ENCODE peak calls at places on chromosomes 4 and X, in five cellular contexts. One of them, this sample, is unnamed.

GRCh38 chr4:155591784-155592567 is 74.7 kb upstream of the GUCY1A1 start:
- DNase-seq in GM23248: no peak
- DNase-seq in OCI-LY7: no peak
- DNase-seq in neural progenitor cell: no peak
- DNase-seq in SK-N-SH: no peak
- DNase-seq in this sample: no peak

GRCh38 chr4:53863163-53863562 is 201.2 kb downstream of the CHIC2 start:
- DNase-seq in SK-N-SH: no peak
- DNase-seq in neural progenitor cell: no peak
- DNase-seq in GM23248: peak; percentile 19
- DNase-seq in OCI-LY7: no peak
- DNase-seq in this sample: no peak

GRCh38 chr4:95095352-95095974 is 337.7 kb downstream of the BMPR1B start:
- DNase-seq in SK-N-SH: peak; percentile 30
- DNase-seq in OCI-LY7: peak; percentile 41
- DNase-seq in GM23248: peak; percentile 75
- DNase-seq in neural progenitor cell: peak; percentile 44
- DNase-seq in this sample: peak; percentile 44

GRCh38 chrX:33171071-33171470 is 40.3 kb downstream of the DMD start:
- DNase-seq in SK-N-SH: no peak
- DNase-seq in GM23248: no peak
- DNase-seq in neural progenitor cell: no peak
- DNase-seq in OCI-LY7: peak; percentile 87
- DNase-seq in this sample: no peak

GRCh38 chrX:82092307-82092706 is 890.4 kb downstream of the SH3BGRL start:
- DNase-seq in GM23248: no peak
- DNase-seq in neural progenitor cell: no peak
- DNase-seq in SK-N-SH: no peak
- DNase-seq in OCI-LY7: no peak
- DNase-seq in this sample: no peak

GRCh38 chr4:11130195-11130975 is 298.3 kb downstream of the HS3ST1 start:
- DNase-seq in SK-N-SH: no peak
- DNase-seq in neural progenitor cell: no peak
- DNase-seq in OCI-LY7: no peak
- DNase-seq in GM23248: peak; percentile 8
- DNase-seq in this sample: no peak

GRCh38 chr4:109434007-109434792 is 585 bp downstream of the SEC24B start:
- DNase-seq in GM23248: peak; percentile 66
- DNase-seq in OCI-LY7: peak; percentile 33
- DNase-seq in neural progenitor cell: peak; percentile 59
- DNase-seq in SK-N-SH: peak; percentile 64
- DNase-seq in this sample: peak; percentile 50

GRCh38 chrX:123077671-123078070 is 106.4 kb upstream of the GRIA3 start:
- DNase-seq in neural progenitor cell: no peak
- DNase-seq in SK-N-SH: no peak
- DNase-seq in OCI-LY7: no peak
- DNase-seq in GM23248: no peak
- DNase-seq in this sample: no peak

GRCh38 chrX:53284684-53285447 is 3.5 kb upstream of the IQSEC2 start:
- DNase-seq in GM23248: peak; percentile 61
- DNase-seq in SK-N-SH: peak; percentile 83
- DNase-seq in OCI-LY7: peak; percentile 39
- DNase-seq in neural progenitor cell: peak; percentile 71
- DNase-seq in this sample: peak; percentile 68

GRCh38 chrX:136130931-136131843 is 16.1 kb upstream of the FHL1 start:
- DNase-seq in GM23248: peak; percentile 75
- DNase-seq in neural progenitor cell: no peak
- DNase-seq in SK-N-SH: no peak
- DNase-seq in OCI-LY7: peak; percentile 14
- DNase-seq in this sample: no peak

GRCh38 chr4:89482248-89482647 is 174.6 kb upstream of the GPRIN3 start:
- DNase-seq in neural progenitor cell: peak; percentile 61
- DNase-seq in GM23248: peak; percentile 24
- DNase-seq in SK-N-SH: peak; percentile 61
- DNase-seq in OCI-LY7: peak; percentile 31
- DNase-seq in this sample: peak; percentile 70

GRCh38 chr4:37895271-37895670 is 4.4 kb downstream of the TBC1D1 start:
- DNase-seq in OCI-LY7: no peak
- DNase-seq in neural progenitor cell: no peak
- DNase-seq in SK-N-SH: no peak
- DNase-seq in GM23248: no peak
- DNase-seq in this sample: no peak

GRCh38 chr4:73439445-73439844 is 3.4 kb downstream of the AFP start:
- DNase-seq in GM23248: no peak
- DNase-seq in neural progenitor cell: no peak
- DNase-seq in SK-N-SH: no peak
- DNase-seq in OCI-LY7: no peak
- DNase-seq in this sample: no peak

GRCh38 chr4:158895797-158896442 is 127.1 kb downstream of the FNIP2 start:
- DNase-seq in GM23248: no peak
- DNase-seq in OCI-LY7: peak; percentile 7
- DNase-seq in neural progenitor cell: peak; percentile 47
- DNase-seq in SK-N-SH: no peak
- DNase-seq in this sample: peak; percentile 61

GRCh38 chrX:139720136-139720535 is 12.2 kb upstream of the MCF2 start:
- DNase-seq in neural progenitor cell: peak; percentile 53
- DNase-seq in OCI-LY7: no peak
- DNase-seq in SK-N-SH: no peak
- DNase-seq in GM23248: peak; percentile 1
- DNase-seq in this sample: peak; percentile 59

GRCh38 chrX:18793601-18794089 is 86.2 kb downstream of the PPEF1 start:
- DNase-seq in neural progenitor cell: peak; percentile 77
- DNase-seq in SK-N-SH: peak; percentile 43
- DNase-seq in GM23248: no peak
- DNase-seq in OCI-LY7: no peak
- DNase-seq in this sample: no peak

GRCh38 chrX:16999275-16999674 is 52.8 kb downstream of the REPS2 start:
- DNase-seq in GM23248: no peak
- DNase-seq in SK-N-SH: peak; percentile 10
- DNase-seq in neural progenitor cell: no peak
- DNase-seq in OCI-LY7: no peak
- DNase-seq in this sample: no peak

GRCh38 chr4:108922191-108922590 is 159.3 kb upstream of the ETNPPL start:
- DNase-seq in neural progenitor cell: no peak
- DNase-seq in GM23248: no peak
- DNase-seq in SK-N-SH: no peak
- DNase-seq in OCI-LY7: no peak
- DNase-seq in this sample: no peak

GRCh38 chr4:163548481-163549243 is 54.2 kb downstream of the TMA16 start:
- DNase-seq in GM23248: peak; percentile 79
- DNase-seq in SK-N-SH: peak; percentile 52
- DNase-seq in neural progenitor cell: peak; percentile 70
- DNase-seq in OCI-LY7: peak; percentile 64
- DNase-seq in this sample: peak; percentile 68

GRCh38 chr4:178205826-178206225 is 763.6 kb upstream of the AGA start:
- DNase-seq in OCI-LY7: no peak
- DNase-seq in GM23248: no peak
- DNase-seq in SK-N-SH: no peak
- DNase-seq in neural progenitor cell: no peak
- DNase-seq in this sample: peak; percentile 21

GRCh38 chrX:139077303-139078131 is 366.0 kb upstream of the FGF13 start:
- DNase-seq in GM23248: peak; percentile 82
- DNase-seq in SK-N-SH: no peak
- DNase-seq in OCI-LY7: no peak
- DNase-seq in neural progenitor cell: no peak
- DNase-seq in this sample: no peak

GRCh38 chr4:131638776-131639175 is 1510.3 kb upstream of the PCDH10 start:
- DNase-seq in SK-N-SH: no peak
- DNase-seq in GM23248: no peak
- DNase-seq in neural progenitor cell: no peak
- DNase-seq in OCI-LY7: no peak
- DNase-seq in this sample: no peak

GRCh38 chrX:19987856-19988255 is 3.0 kb downstream of the BCLAF3 start:
- DNase-seq in OCI-LY7: no peak
- DNase-seq in neural progenitor cell: no peak
- DNase-seq in GM23248: no peak
- DNase-seq in SK-N-SH: no peak
- DNase-seq in this sample: no peak

GRCh38 chrX:42975906-42976305 is 197.9 kb upstream of the PPP1R2C start:
- DNase-seq in SK-N-SH: no peak
- DNase-seq in GM23248: no peak
- DNase-seq in neural progenitor cell: no peak
- DNase-seq in OCI-LY7: no peak
- DNase-seq in this sample: no peak

GRCh38 chrX:72018277-72019112 is 107.8 kb downstream of the NHSL2 start:
- DNase-seq in OCI-LY7: peak; percentile 9
- DNase-seq in neural progenitor cell: peak; percentile 89
- DNase-seq in GM23248: peak; percentile 93
- DNase-seq in SK-N-SH: peak; percentile 97
- DNase-seq in this sample: peak; percentile 80

GRCh38 chr4:146096374-146096773 is 79.1 kb upstream of the LSM6 start:
- DNase-seq in neural progenitor cell: no peak
- DNase-seq in GM23248: no peak
- DNase-seq in OCI-LY7: no peak
- DNase-seq in SK-N-SH: no peak
- DNase-seq in this sample: no peak

GRCh38 chrX:149877636-149878035 is 3.3 kb upstream of the MAGEA8 start:
- DNase-seq in SK-N-SH: no peak
- DNase-seq in OCI-LY7: no peak
- DNase-seq in GM23248: no peak
- DNase-seq in neural progenitor cell: no peak
- DNase-seq in this sample: no peak

GRCh38 chr4:148053298-148054003 is 321.6 kb downstream of the ARHGAP10 start:
- DNase-seq in OCI-LY7: peak; percentile 52
- DNase-seq in GM23248: no peak
- DNase-seq in SK-N-SH: no peak
- DNase-seq in neural progenitor cell: no peak
- DNase-seq in this sample: no peak
- TF ChIP-seq EZH2phosphoT487 in OCI-LY7: no peak
- TF ChIP-seq EZH2phosphoT487 in GM23248: no peak
- TF ChIP-seq EZH2phosphoT487 in SK-N-SH: no peak
- TF ChIP-seq EZH2phosphoT487 in neural progenitor cell: no peak
- TF ChIP-seq EZH2phosphoT487 in this sample: no peak

DNA sequence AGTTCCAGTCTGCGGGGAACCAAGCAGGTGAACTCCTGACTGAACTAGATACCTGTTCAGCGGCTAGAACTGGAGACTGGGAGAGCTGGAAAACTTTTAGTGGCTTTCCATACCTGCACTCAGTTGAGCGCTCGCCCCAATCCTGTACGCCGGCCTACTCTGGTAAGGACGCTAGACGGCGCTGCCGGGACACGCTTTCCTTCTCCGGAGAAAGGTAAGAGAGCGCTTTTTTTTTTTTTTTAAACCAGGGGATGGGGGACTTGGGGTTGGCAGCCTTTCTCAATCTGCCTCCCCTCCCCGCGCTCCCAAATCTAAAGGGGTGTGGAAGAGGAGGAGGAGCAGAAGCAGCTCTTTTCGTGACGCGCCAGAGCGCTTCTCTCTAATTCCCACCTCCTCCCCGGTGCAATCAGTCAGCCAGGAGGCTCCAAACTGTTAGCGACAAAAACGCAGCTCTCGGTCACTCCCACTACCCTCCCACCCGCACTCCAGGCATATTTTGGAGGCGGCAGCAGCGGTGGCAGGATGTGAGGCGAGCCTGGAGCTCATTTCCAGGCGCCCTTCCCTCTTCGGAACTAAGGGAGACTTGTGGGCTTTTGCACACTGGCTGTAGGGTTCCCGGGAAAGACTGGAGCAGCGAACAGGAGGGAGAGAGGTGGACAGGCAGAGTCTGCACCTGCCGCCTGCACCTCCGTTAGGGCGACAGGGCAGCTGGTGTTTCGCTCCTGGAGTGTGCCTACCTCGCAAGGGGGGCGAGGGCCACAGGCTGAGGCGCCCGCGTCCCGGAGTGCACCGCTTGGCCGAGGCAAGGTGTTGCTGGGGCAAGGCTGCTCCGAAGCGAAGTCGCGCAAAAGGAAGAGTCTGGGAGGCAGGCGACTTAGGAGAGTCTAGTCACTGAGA is at the start of gene IL1RAPL2:
- DNase-seq in GM23248: peak; percentile 34
- DNase-seq in neural progenitor cell: peak; percentile 83
- DNase-seq in SK-N-SH: peak; percentile 49
- DNase-seq in OCI-LY7: no peak
- DNase-seq in this sample: peak; percentile 86
- TF ChIP-seq EZH2phosphoT487 in GM23248: no peak
- TF ChIP-seq EZH2phosphoT487 in neural progenitor cell: no peak
- TF ChIP-seq EZH2phosphoT487 in SK-N-SH: no peak
- TF ChIP-seq EZH2phosphoT487 in OCI-LY7: no peak
- TF ChIP-seq EZH2phosphoT487 in this sample: no peak

GRCh38 chr4:41832961-41833360 is 84.4 kb upstream of the PHOX2B start:
- DNase-seq in SK-N-SH: no peak
- DNase-seq in OCI-LY7: no peak
- DNase-seq in GM23248: no peak
- DNase-seq in neural progenitor cell: no peak
- DNase-seq in this sample: no peak

GRCh38 chr4:41838590-41838989 is 90.1 kb upstream of the PHOX2B start:
- DNase-seq in OCI-LY7: no peak
- DNase-seq in SK-N-SH: peak; percentile 48
- DNase-seq in GM23248: no peak
- DNase-seq in neural progenitor cell: no peak
- DNase-seq in this sample: no peak

GRCh38 chr4:41839945-41840854 is 91.7 kb upstream of the PHOX2B start:
- DNase-seq in OCI-LY7: no peak
- DNase-seq in neural progenitor cell: no peak
- DNase-seq in SK-N-SH: no peak
- DNase-seq in GM23248: no peak
- DNase-seq in this sample: no peak

GRCh38 chr4:41835321-41835995 is 86.9 kb upstream of the PHOX2B start:
- DNase-seq in SK-N-SH: peak; percentile 62
- DNase-seq in neural progenitor cell: no peak
- DNase-seq in OCI-LY7: no peak
- DNase-seq in GM23248: no peak
- DNase-seq in this sample: no peak
- TF ChIP-seq EZH2phosphoT487 in SK-N-SH: no peak
- TF ChIP-seq EZH2phosphoT487 in neural progenitor cell: no peak
- TF ChIP-seq EZH2phosphoT487 in OCI-LY7: no peak
- TF ChIP-seq EZH2phosphoT487 in GM23248: no peak
- TF ChIP-seq EZH2phosphoT487 in this sample: no peak

DNA sequence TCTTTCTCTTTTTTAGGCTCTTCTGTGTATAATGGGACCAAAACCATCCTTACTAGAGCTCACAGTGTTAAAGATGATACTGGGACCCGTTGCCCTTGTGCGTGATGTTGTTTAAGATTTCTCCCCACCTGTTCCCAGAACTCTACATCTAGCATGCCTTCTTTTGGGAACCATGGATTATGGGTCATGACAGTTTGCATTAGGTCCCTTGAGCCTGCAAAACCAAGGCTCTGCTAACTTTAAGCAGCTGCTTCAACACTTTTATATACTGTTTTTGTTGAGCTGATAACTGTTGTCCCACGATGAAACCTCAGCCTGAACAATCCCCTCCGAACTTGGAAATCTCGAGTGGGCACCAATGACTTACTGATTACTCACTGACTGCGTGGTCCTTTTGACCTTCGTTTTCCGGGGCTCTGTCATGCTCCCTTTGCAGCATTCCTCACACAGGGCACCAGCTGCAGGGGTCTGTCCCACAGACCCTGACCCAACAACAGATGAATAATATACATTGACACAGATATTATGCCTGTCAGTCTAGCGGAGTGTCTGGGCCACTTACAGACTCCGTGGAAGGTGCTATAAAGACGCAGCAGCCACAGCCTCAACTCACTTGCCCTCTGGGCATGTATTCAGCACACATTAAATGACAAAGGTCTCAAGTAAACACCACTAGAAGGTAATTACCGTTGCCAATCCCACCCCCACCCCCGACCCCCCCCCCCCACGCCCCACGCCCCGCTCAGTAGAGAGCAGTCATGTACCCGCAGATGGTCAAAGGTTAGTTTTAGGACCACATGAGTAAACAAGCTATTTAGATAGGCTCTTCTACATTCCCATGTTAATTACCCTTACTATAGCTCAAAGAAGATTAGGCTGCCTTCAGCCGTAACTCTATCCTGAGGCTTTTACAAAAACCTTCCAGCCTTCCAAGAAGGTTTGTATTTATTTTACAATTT is 162.0 kb upstream of the WDFY3 start:
- DNase-seq in OCI-LY7: no peak
- DNase-seq in GM23248: no peak
- DNase-seq in SK-N-SH: no peak
- DNase-seq in neural progenitor cell: peak; percentile 37
- DNase-seq in this sample: peak; percentile 20
- TF ChIP-seq EZH2phosphoT487 in OCI-LY7: no peak
- TF ChIP-seq EZH2phosphoT487 in GM23248: no peak
- TF ChIP-seq EZH2phosphoT487 in SK-N-SH: no peak
- TF ChIP-seq EZH2phosphoT487 in neural progenitor cell: no peak
- TF ChIP-seq EZH2phosphoT487 in this sample: no peak